ENCODE peak calls at places on chromosomes 12 and 14, in four cellular contexts. One of them, this sample, is unnamed.

GRCh38 chr12:48980389-48980952 is 2.3 kb downstream of the WNT1 start:
- DNase-seq in cardiac muscle cell: no peak
- DNase-seq in ovary: no peak
- DNase-seq in WERI-Rb-1: peak; percentile 65
- DNase-seq in this sample: no peak

GRCh38 chr12:96327889-96328288 is 72.3 kb downstream of the CDK17 start:
- DNase-seq in cardiac muscle cell: no peak
- DNase-seq in ovary: no peak
- DNase-seq in WERI-Rb-1: no peak
- DNase-seq in this sample: no peak

GRCh38 chr12:52164624-52165023 is 27.2 kb downstream of the KRT80 start:
- DNase-seq in cardiac muscle cell: no peak
- DNase-seq in ovary: no peak
- DNase-seq in WERI-Rb-1: no peak
- DNase-seq in this sample: no peak

GRCh38 chr14:92610849-92611271 is 97.3 kb downstream of the RIN3 start:
- DNase-seq in cardiac muscle cell: no peak
- DNase-seq in ovary: no peak
- DNase-seq in WERI-Rb-1: no peak
- DNase-seq in this sample: no peak

GRCh38 chr12:84804691-84805473 is 107.7 kb downstream of the SLC6A15 start:
- DNase-seq in cardiac muscle cell: no peak
- DNase-seq in ovary: no peak
- DNase-seq in WERI-Rb-1: no peak
- DNase-seq in this sample: no peak

GRCh38 chr12:52870361-52871290 is 21.8 kb upstream of the KRT78 start:
- DNase-seq in cardiac muscle cell: peak; percentile 68
- DNase-seq in ovary: peak; percentile 54
- DNase-seq in WERI-Rb-1: peak; percentile 59
- DNase-seq in this sample: no peak

GRCh38 chr12:87001102-87001501 is 744.9 kb upstream of the MGAT4C start:
- DNase-seq in cardiac muscle cell: no peak
- DNase-seq in ovary: no peak
- DNase-seq in WERI-Rb-1: no peak
- DNase-seq in this sample: no peak

GRCh38 chr12:103705927-103706326 is 118.9 kb downstream of the STAB2 start:
- DNase-seq in cardiac muscle cell: no peak
- DNase-seq in ovary: no peak
- DNase-seq in WERI-Rb-1: no peak
- DNase-seq in this sample: no peak

GRCh38 chr12:112716099-112717093 is 75.2 kb upstream of the RPH3A start:
- DNase-seq in cardiac muscle cell: peak; percentile 51
- DNase-seq in ovary: no peak
- DNase-seq in WERI-Rb-1: no peak
- DNase-seq in this sample: no peak

GRCh38 chr12:15808250-15808971 is 19.2 kb upstream of the EPS8 start:
- DNase-seq in cardiac muscle cell: no peak
- DNase-seq in ovary: no peak
- DNase-seq in WERI-Rb-1: no peak
- DNase-seq in this sample: no peak

GRCh38 chr12:49046129-49046895 is 14.3 kb downstream of the KMT2D start:
- DNase-seq in cardiac muscle cell: no peak
- DNase-seq in ovary: no peak
- DNase-seq in WERI-Rb-1: no peak
- DNase-seq in this sample: no peak

GRCh38 chr12:49627752-49628360 is 4.5 kb downstream of the PRPF40B start:
- DNase-seq in cardiac muscle cell: no peak
- DNase-seq in ovary: no peak
- DNase-seq in WERI-Rb-1: no peak
- DNase-seq in this sample: peak; percentile 20

GRCh38 chr14:102232348-102232625 is 72.7 kb downstream of the MOK start:
- DNase-seq in cardiac muscle cell: no peak
- DNase-seq in ovary: no peak
- DNase-seq in WERI-Rb-1: no peak
- DNase-seq in this sample: no peak

GRCh38 chr12:70849265-70849960 is 71.1 kb downstream of the PTPRR start:
- DNase-seq in cardiac muscle cell: peak; percentile 92
- DNase-seq in ovary: no peak
- DNase-seq in WERI-Rb-1: no peak
- DNase-seq in this sample: no peak

GRCh38 chr14:29817767-29818166 is 109.9 kb downstream of the PRKD1 start:
- DNase-seq in cardiac muscle cell: no peak
- DNase-seq in ovary: no peak
- DNase-seq in WERI-Rb-1: no peak
- DNase-seq in this sample: no peak

GRCh38 chr14:33679461-33680225 is 271.2 kb downstream of the EGLN3 start:
- DNase-seq in cardiac muscle cell: no peak
- DNase-seq in ovary: no peak
- DNase-seq in WERI-Rb-1: no peak
- DNase-seq in this sample: no peak

GRCh38 chr14:61662437-61663311 is 32.6 kb upstream of the HIF1A start:
- DNase-seq in cardiac muscle cell: peak; percentile 28
- DNase-seq in ovary: no peak
- DNase-seq in WERI-Rb-1: no peak
- DNase-seq in this sample: peak; percentile 84

GRCh38 chr14:103711516-103712431 is 3.5 kb downstream of the XRCC3 start:
- DNase-seq in cardiac muscle cell: no peak
- DNase-seq in ovary: no peak
- DNase-seq in WERI-Rb-1: no peak
- DNase-seq in this sample: no peak

GRCh38 chr12:12202747-12203146 is 64.1 kb downstream of the LRP6 start:
- DNase-seq in cardiac muscle cell: no peak
- DNase-seq in ovary: no peak
- DNase-seq in WERI-Rb-1: no peak
- DNase-seq in this sample: no peak

GRCh38 chr12:62683724-62684501 is 217.3 kb downstream of the MON2 start:
- DNase-seq in cardiac muscle cell: no peak
- DNase-seq in ovary: peak; percentile 65
- DNase-seq in WERI-Rb-1: no peak
- DNase-seq in this sample: no peak

GRCh38 chr14:90140298-90140955 is 78.6 kb downstream of the KCNK13 start:
- DNase-seq in cardiac muscle cell: no peak
- DNase-seq in ovary: no peak
- DNase-seq in WERI-Rb-1: peak; percentile 14
- DNase-seq in this sample: no peak

GRCh38 chr12:12934556-12934955 is 17.4 kb downstream of the GPRC5D start:
- DNase-seq in cardiac muscle cell: no peak
- DNase-seq in ovary: no peak
- DNase-seq in WERI-Rb-1: no peak
- DNase-seq in this sample: no peak

GRCh38 chr14:57391609-57392195 is 1.3 kb downstream of the NAA30 start:
- DNase-seq in cardiac muscle cell: peak; percentile 9
- DNase-seq in ovary: no peak
- DNase-seq in WERI-Rb-1: no peak
- DNase-seq in this sample: no peak

GRCh38 chr14:63659726-63660125 is 18.1 kb upstream of the WDR89 start:
- DNase-seq in cardiac muscle cell: no peak
- DNase-seq in ovary: no peak
- DNase-seq in WERI-Rb-1: peak; percentile 16
- DNase-seq in this sample: no peak

GRCh38 chr12:115756804-115757203 is 520.7 kb downstream of the MED13L start:
- DNase-seq in cardiac muscle cell: no peak
- DNase-seq in ovary: no peak
- DNase-seq in WERI-Rb-1: no peak
- DNase-seq in this sample: no peak
- H3K4me3 ChIP-seq in cardiac muscle cell: no peak overlapping the region
- H3K4me3 ChIP-seq in ovary: no peak overlapping the region
- H3K4me3 ChIP-seq in WERI-Rb-1: no peak overlapping the region
- H3K4me3 ChIP-seq in this sample: no peak overlapping the region

GRCh38 chr12:29403991-29404390 is 23.0 kb upstream of the ERGIC2 start:
- DNase-seq in cardiac muscle cell: no peak
- DNase-seq in ovary: no peak
- DNase-seq in WERI-Rb-1: no peak
- DNase-seq in this sample: no peak
- TF ChIP-seq CTCF in cardiac muscle cell: no peak
- TF ChIP-seq CTCF in ovary: no peak
- TF ChIP-seq CTCF in WERI-Rb-1: no peak
- TF ChIP-seq CTCF in this sample: no peak

GRCh38 chr12:54147606-54148005 is 41.2 kb downstream of the SMUG1 start:
- DNase-seq in cardiac muscle cell: no peak
- DNase-seq in ovary: no peak
- DNase-seq in WERI-Rb-1: no peak
- DNase-seq in this sample: no peak

GRCh38 chr12:54145844-54146243 is 42.9 kb downstream of the SMUG1 start:
- DNase-seq in cardiac muscle cell: no peak
- DNase-seq in ovary: no peak
- DNase-seq in WERI-Rb-1: no peak
- DNase-seq in this sample: no peak

GRCh38 chr12:54146506-54147145 is 42.2 kb downstream of the SMUG1 start:
- DNase-seq in cardiac muscle cell: no peak
- DNase-seq in ovary: no peak
- DNase-seq in WERI-Rb-1: no peak
- DNase-seq in this sample: no peak

GRCh38 chr12:54148560-54149439 is 40.0 kb downstream of the SMUG1 start:
- DNase-seq in cardiac muscle cell: no peak
- DNase-seq in ovary: no peak
- DNase-seq in WERI-Rb-1: no peak
- DNase-seq in this sample: no peak

GRCh38 chr12:54147186-54147585 is 41.6 kb downstream of the SMUG1 start:
- DNase-seq in cardiac muscle cell: no peak
- DNase-seq in ovary: no peak
- DNase-seq in WERI-Rb-1: no peak
- DNase-seq in this sample: no peak
- H3K4me3 ChIP-seq in cardiac muscle cell: no peak overlapping the region
- H3K4me3 ChIP-seq in ovary: no peak overlapping the region
- H3K4me3 ChIP-seq in WERI-Rb-1: no peak overlapping the region
- H3K4me3 ChIP-seq in this sample: no peak overlapping the region

GRCh38 chr12:28239918-28240317 is 49.7 kb downstream of the CCDC91 start:
- DNase-seq in cardiac muscle cell: no peak
- DNase-seq in ovary: no peak
- DNase-seq in WERI-Rb-1: no peak
- DNase-seq in this sample: no peak

GRCh38 chr12:28235017-28235416 is 44.8 kb downstream of the CCDC91 start:
- DNase-seq in cardiac muscle cell: no peak
- DNase-seq in ovary: no peak
- DNase-seq in WERI-Rb-1: no peak
- DNase-seq in this sample: no peak

GRCh38 chr12:28240853-28241252 is 50.6 kb downstream of the CCDC91 start:
- DNase-seq in cardiac muscle cell: no peak
- DNase-seq in ovary: no peak
- DNase-seq in WERI-Rb-1: no peak
- DNase-seq in this sample: no peak

GRCh38 chr12:28235985-28236384 is 45.7 kb downstream of the CCDC91 start:
- DNase-seq in cardiac muscle cell: no peak
- DNase-seq in ovary: no peak
- DNase-seq in WERI-Rb-1: no peak
- DNase-seq in this sample: no peak

DNA sequence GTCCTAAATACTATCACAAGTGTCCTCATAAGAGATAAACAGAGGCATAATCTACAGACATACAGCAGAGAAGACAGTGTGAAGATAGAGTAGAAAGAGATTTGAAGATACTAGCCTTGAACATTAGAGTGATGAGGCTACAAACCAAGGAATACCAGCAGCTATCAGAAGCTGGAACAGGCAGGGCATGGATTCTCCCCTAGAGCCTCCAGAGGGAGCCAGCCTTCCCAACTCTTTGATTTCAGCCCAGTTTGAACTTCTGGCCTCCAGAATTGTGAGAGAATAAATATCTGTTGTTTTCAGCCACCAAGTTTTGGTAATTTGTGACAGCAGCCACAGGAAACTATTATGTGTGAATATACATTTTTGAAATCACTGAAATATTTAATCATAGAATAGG is 47.2 kb downstream of the CCDC91 start:
- DNase-seq in cardiac muscle cell: no peak
- DNase-seq in ovary: no peak
- DNase-seq in WERI-Rb-1: peak; percentile 11
- DNase-seq in this sample: no peak
- TF ChIP-seq CTCF in cardiac muscle cell: peak; percentile 33
- TF ChIP-seq CTCF in ovary: no peak
- TF ChIP-seq CTCF in WERI-Rb-1: peak; percentile 44
- TF ChIP-seq CTCF in this sample: peak; percentile 39

DNA sequence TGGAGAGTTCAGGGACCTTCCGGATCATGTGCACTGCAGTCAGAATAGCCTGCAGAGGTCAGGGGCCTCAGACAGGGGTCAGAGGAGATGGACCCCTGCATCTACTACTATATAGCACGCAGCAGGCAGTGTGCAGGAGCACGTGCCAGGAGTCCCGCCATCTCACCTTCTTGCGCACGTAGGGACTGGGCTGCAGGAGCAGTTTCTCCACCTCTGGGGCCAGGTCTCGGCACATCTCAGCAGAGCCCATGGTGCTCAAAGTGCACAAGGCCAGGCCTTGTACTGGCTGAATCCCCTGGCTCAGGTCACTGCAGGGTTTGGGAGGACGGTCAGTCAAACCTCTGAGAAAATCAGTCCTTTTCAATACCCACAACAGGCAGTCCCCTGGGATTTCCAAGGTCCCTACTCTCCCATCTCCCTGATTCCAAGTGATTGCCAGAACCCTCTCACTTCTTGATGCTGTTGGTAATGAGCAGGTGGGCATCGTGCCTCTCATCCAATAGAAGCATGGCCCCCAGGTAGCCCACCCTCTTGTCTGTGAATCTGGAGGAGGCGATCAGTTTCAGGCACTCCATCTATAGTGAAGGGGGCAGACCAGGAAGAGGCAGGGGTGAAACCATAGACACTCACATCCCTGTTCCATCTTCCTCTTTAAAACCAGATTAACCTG is 1.3 kb downstream of the AP1G2 start:
- DNase-seq in cardiac muscle cell: no peak
- DNase-seq in ovary: peak; percentile 41
- DNase-seq in WERI-Rb-1: no peak
- DNase-seq in this sample: no peak
- H3K4me3 ChIP-seq in cardiac muscle cell: peak overlapping the region; percentile 48
- H3K4me3 ChIP-seq in ovary: peak overlapping the region; percentile 73
- H3K4me3 ChIP-seq in WERI-Rb-1: peak overlapping the region; percentile 90
- H3K4me3 ChIP-seq in this sample: peak overlapping the region; percentile 81

GRCh38 chr14:45526715-45527549 is 273.9 kb upstream of the MIS18BP1 start:
- DNase-seq in cardiac muscle cell: peak; percentile 70
- DNase-seq in ovary: no peak
- DNase-seq in WERI-Rb-1: peak; percentile 55
- DNase-seq in this sample: peak; percentile 2
- TF ChIP-seq CTCF in cardiac muscle cell: no peak
- TF ChIP-seq CTCF in ovary: no peak
- TF ChIP-seq CTCF in WERI-Rb-1: peak; percentile 76
- TF ChIP-seq CTCF in this sample: peak; percentile 70

DNA sequence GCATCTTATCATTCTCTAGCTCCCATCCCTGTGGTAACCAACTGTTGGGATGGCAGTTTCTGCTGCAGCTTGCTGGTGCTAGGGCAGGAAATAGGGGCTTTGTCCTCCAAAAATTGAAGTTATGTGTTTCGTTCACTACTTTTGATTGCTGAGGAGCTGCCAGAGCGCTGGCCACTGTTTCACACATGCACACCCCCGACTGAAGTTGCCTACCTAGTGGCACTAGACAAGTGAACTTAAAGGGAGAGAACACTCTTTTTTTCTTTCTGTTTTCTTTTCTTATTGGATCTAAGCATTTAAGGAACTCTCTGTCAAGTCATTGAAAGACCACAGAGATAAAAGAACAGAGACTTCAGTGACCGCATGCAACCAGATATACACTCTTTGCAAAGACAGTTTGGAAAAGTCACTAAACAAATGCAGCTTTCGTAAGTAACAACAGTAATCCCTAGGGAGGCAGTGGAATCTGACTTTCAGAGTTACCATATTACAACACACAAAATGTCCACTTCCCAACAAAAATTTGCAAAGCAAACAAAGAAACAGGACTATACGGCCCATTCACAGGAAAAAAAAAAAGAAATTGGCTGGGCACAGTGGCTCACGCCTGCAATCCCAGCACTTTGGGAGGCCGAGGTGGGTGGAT is 12.0 kb downstream of the TFCP2 start:
- DNase-seq in cardiac muscle cell: no peak
- DNase-seq in ovary: no peak
- DNase-seq in WERI-Rb-1: no peak
- DNase-seq in this sample: no peak
- H3K4me3 ChIP-seq in cardiac muscle cell: no peak overlapping the region
- H3K4me3 ChIP-seq in ovary: no peak overlapping the region
- H3K4me3 ChIP-seq in WERI-Rb-1: no peak overlapping the region
- H3K4me3 ChIP-seq in this sample: no peak overlapping the region